ENCODE peak calls at places on chromosome 7, in six cellular contexts. L, P, M, W, S and K are unnamed samples. For H3K4me1, the result is how much of the 10 kb centered on the place peaks cover.

GRCh38 chr7:120168066-120168465 is 104.9 kb upstream of the KCND2 start:
- DNase-seq in L (no peak), W (no peak), P (no peak), S (no peak), M (no peak), K (no peak)

GRCh38 chr7:91324663-91325062 is 60.4 kb downstream of the FZD1 start:
- DNase-seq in L (no peak), W (no peak), M (no peak), P (no peak), S (no peak), K (no peak)

GRCh38 chr7:100465299-100465698 is 1.2 kb upstream of the SPACDR start:
- DNase-seq in M (no peak), W (no peak), S (no peak), L (no peak), P (no peak), K (no peak)

GRCh38 chr7:4080954-4081353 is 601.1 kb upstream of the FOXK1 start:
- DNase-seq in L (no peak), S (no peak), M (no peak), W (no peak), P (no peak), K (peak)

GRCh38 chr7:37040330-37040729 is 316.0 kb upstream of the AOAH start:
- DNase-seq in M (no peak), L (no peak), P (no peak), S (no peak), W (no peak), K (peak)

GRCh38 chr7:20327047-20327446 is 3.7 kb upstream of the ITGB8 start:
- DNase-seq in W (no peak), M (no peak), L (no peak), P (no peak), S (no peak), K (no peak)

GRCh38 chr7:47651355-47652317 is 69.7 kb upstream of the TNS3 start:
- DNase-seq in L (no peak), P (no peak), W (no peak), M (peak), S (peak), K (peak)

GRCh38 chr7:83306487-83306886 is 143.8 kb upstream of the PCLO start:
- DNase-seq in L (no peak), W (no peak), M (no peak), P (no peak), S (no peak), K (no peak)

GRCh38 chr7:133642907-133643306 is 390.0 kb downstream of the EXOC4 start:
- DNase-seq in L (no peak), S (no peak), P (no peak), M (no peak), W (no peak), K (no peak)

GRCh38 chr7:136114966-136115762 is 138.0 kb upstream of the MTPN start:
- DNase-seq in W (no peak), S (no peak), M (peak), P (no peak), L (peak), K (no peak)

GRCh38 chr7:116809636-116810266 is 52.6 kb upstream of the CAPZA2 start:
- DNase-seq in L (no peak), W (no peak), P (no peak), S (no peak), M (peak), K (peak)

GRCh38 chr7:122532406-122533269 is 166.3 kb downstream of the RNF133 start:
- DNase-seq in W (no peak), M (no peak), S (no peak), L (no peak), P (no peak), K (no peak)

GRCh38 chr7:74051629-74052410 is 23.8 kb downstream of the ELN start:
- DNase-seq in M (no peak), S (peak), L (no peak), P (no peak), W (no peak), K (peak)

GRCh38 chr7:83055197-83055596 is 107.5 kb downstream of the PCLO start:
- DNase-seq in L (no peak), W (no peak), S (no peak), M (no peak), P (no peak), K (no peak)

GRCh38 chr7:38451840-38452239 is 178.4 kb upstream of the TARP start:
- DNase-seq in S (no peak), P (no peak), M (no peak), L (no peak), W (no peak), K (no peak)

GRCh38 chr7:155576900-155577508 is 30.6 kb upstream of the CNPY1 start:
- DNase-seq in W (no peak), L (no peak), M (no peak), P (no peak), S (no peak), K (no peak)

GRCh38 chr7:98963305-98963704 is 85.0 kb downstream of the TRRAP start:
- DNase-seq in M (no peak), L (no peak), W (no peak), S (no peak), P (peak), K (no peak)

GRCh38 chr7:20183086-20183485 is 34.1 kb downstream of the MACC1 start:
- DNase-seq in P (no peak), L (no peak), M (no peak), S (no peak), W (no peak), K (no peak)

GRCh38 chr7:136594739-136595144 is 273.7 kb upstream of the CHRM2 start:
- DNase-seq in P (no peak), L (no peak), S (no peak), M (no peak), W (no peak), K (no peak)

GRCh38 chr7:128351296-128352123 is 7.8 kb upstream of the RBM28 start:
- DNase-seq in P (no peak), L (peak), M (no peak), S (no peak), W (no peak), K (no peak)

GRCh38 chr7:101589052-101589451 is 40.0 kb downstream of the MYL10 start:
- DNase-seq in M (no peak), S (no peak), W (no peak), L (no peak), P (peak), K (no peak)

GRCh38 chr7:96481831-96482230 is 159.9 kb upstream of the SLC25A13 start:
- DNase-seq in M (no peak), S (no peak), L (no peak), P (no peak), W (no peak), K (no peak)

GRCh38 chr7:38369816-38370493 is 96.5 kb upstream of the TARP start:
- DNase-seq in W (peak), M (peak), S (peak), P (peak), L (peak), K (peak)

DNA sequence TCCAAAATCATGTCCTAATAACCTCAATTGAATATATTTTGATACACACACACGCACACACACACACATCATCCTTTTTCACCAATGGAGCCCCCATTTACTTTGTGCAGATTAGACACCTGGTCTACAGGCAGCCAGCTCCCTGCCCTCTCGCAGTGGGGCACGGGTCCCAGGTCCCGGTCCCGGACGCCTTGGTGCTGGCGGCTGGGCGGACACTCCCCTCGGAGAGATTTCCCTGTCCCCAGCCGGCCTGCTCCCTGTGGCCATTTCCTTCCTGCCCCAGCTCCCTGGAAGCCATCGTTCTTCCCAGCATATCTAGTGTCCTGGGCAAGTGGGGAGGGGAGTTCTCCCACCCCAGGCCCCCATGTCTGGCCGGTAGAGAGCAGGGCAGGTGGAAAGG is 14.6 kb downstream of the DPY19L1 start:
- DNase-seq in S (no peak), M (no peak), L (no peak), P (no peak), W (no peak), K (no peak)
- H3K4me1 ChIP-seq in S (under half), M (under half), L (under half), P (under half), W (under half), K (under half)

GRCh38 chr7:137934176-137934826 is 67.6 kb downstream of the CREB3L2 start:
- DNase-seq in S (no peak), L (no peak), P (no peak), W (no peak), M (no peak), K (no peak)

GRCh38 chr7:137933270-137934017 is 68.4 kb downstream of the CREB3L2 start:
- DNase-seq in L (no peak), P (no peak), M (peak), S (peak), W (no peak), K (peak)

GRCh38 chr7:137932881-137933269 is 69.0 kb downstream of the CREB3L2 start:
- DNase-seq in M (peak), P (no peak), L (no peak), S (no peak), W (no peak), K (no peak)

GRCh38 chr7:137930616-137931015 is 71.3 kb downstream of the CREB3L2 start:
- DNase-seq in M (peak), W (no peak), P (no peak), S (no peak), L (no peak), K (no peak)

GRCh38 chr7:137931823-137932222 is 70.1 kb downstream of the CREB3L2 start:
- DNase-seq in M (no peak), L (no peak), S (no peak), P (no peak), W (no peak), K (no peak)
- H3K4me1 ChIP-seq in M (half or more), L (under half), S (under half), P (under half), W (half or more), K (under half)

GRCh38 chr7:2641406-2642393 is 9.9 kb downstream of the TTYH3 start:
- DNase-seq in W (peak), L (no peak), S (peak), M (peak), P (peak), K (peak)

GRCh38 chr7:2639151-2639993 is 7.6 kb downstream of the TTYH3 start:
- DNase-seq in W (no peak), P (no peak), M (no peak), L (no peak), S (no peak), K (no peak)

GRCh38 chr7:2640858-2641257 is 9.1 kb downstream of the TTYH3 start:
- DNase-seq in W (no peak), P (no peak), L (no peak), M (no peak), S (no peak), K (no peak)

GRCh38 chr7:2638224-2638991 is 6.6 kb downstream of the TTYH3 start:
- DNase-seq in L (no peak), S (peak), M (peak), W (no peak), P (peak), K (peak)

GRCh38 chr7:2639994-2640830 is 8.4 kb downstream of the TTYH3 start:
- DNase-seq in M (peak), S (no peak), L (no peak), P (no peak), W (no peak), K (no peak)
- H3K4me1 ChIP-seq in M (half or more), S (under half), L (under half), P (under half), W (half or more), K (half or more)

GRCh38 chr7:151249732-151250072 is 1.2 kb upstream of the SMARCD3 start:
- DNase-seq in M (peak), S (peak), L (no peak), P (peak), W (no peak), K (peak)
- H3K4me1 ChIP-seq in M (half or more), S (under half), L (under half), P (under half), W (half or more), K (half or more)

GRCh38 chr7:104891949-104892348 is 122.1 kb upstream of the KMT2E start:
- DNase-seq in L (no peak), M (no peak), S (no peak), P (no peak), W (no peak), K (no peak)

GRCh38 chr7:104895851-104896236 is 118.2 kb upstream of the KMT2E start:
- DNase-seq in W (no peak), S (no peak), P (no peak), M (no peak), L (no peak), K (no peak)

GRCh38 chr7:104890216-104890615 is 123.8 kb upstream of the KMT2E start:
- DNase-seq in M (no peak), S (no peak), W (no peak), P (no peak), L (no peak), K (no peak)

GRCh38 chr7:104894998-104895850 is 118.8 kb upstream of the KMT2E start:
- DNase-seq in P (no peak), L (no peak), M (no peak), S (no peak), W (no peak), K (no peak)

DNA sequence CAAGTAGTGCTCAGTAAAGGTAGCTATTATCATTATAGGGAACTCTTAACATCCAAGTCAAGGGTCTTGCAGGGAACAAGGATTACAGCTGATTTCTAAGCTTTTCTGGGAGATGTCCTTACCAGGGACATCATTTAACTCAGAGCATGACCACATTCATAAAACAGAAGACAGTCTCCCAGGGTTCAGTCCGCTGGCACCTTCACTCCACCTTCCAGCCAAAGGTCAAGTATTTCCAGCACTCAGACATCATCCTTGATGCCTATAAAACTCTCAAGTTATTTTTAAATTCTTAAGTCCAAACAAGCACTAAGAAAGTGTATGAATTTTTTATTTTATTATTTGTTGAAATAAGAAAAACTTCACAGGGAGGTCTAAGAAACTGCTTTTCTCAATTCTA is 119.7 kb upstream of the KMT2E start:
- DNase-seq in M (no peak), W (no peak), S (no peak), L (no peak), P (no peak), K (no peak)
- H3K4me1 ChIP-seq in M (under half), W (under half), S (under half), L (under half), P (under half), K (under half)